ENCODE peak calls at places on chromosomes 7 and 10, in four cellular contexts. U is spleen, M is Kasumi-1, R is tibial nerve. D is an unnamed sample.

GRCh38 chr7:85600425-85600824 is 413.6 kb upstream of the SEMA3D start:
- DNase-seq in M (no peak), R (no peak), U (no peak), D (no peak)

GRCh38 chr7:2143450-2143849 is 89.3 kb downstream of the MAD1L1 start:
- DNase-seq in M (no peak), U (no peak), R (no peak), D (no peak)

GRCh38 chr10:86756511-86757109 is at the start of gene BMPR1A:
- DNase-seq in M (no peak), U (no peak), R (peak), D (no peak)

GRCh38 chr10:29648114-29648982 is 13.6 kb upstream of the SVIL start:
- DNase-seq in M (no peak), R (peak), U (no peak), D (no peak)

GRCh38 chr10:51075802-51076201 is 1.5 kb downstream of the PRKG1 start:
- DNase-seq in U (no peak), M (no peak), R (no peak), D (no peak)

GRCh38 chr10:31596765-31597164 is 277.7 kb downstream of the ZEB1 start:
- DNase-seq in M (no peak), R (no peak), U (no peak), D (no peak)

GRCh38 chr7:6619961-6620360 is 4.6 kb downstream of the ZNF853 start:
- DNase-seq in U (no peak), M (no peak), R (no peak), D (no peak)

GRCh38 chr7:92135100-92135429 is 788 bp upstream of the CYP51A1 start:
- DNase-seq in R (peak), U (no peak), M (peak), D (no peak)

GRCh38 chr10:97715259-97715874 is 1.8 kb downstream of the MARVELD1 start:
- DNase-seq in U (no peak), M (no peak), R (no peak), D (no peak)

GRCh38 chr7:7707756-7708310 is 10.6 kb downstream of the RPA3 start:
- DNase-seq in U (no peak), M (no peak), R (no peak), D (no peak)

GRCh38 chr10:84076540-84077195 is 62.6 kb upstream of the GHITM start:
- DNase-seq in R (no peak), U (no peak), M (peak), D (no peak)

GRCh38 chr7:134089446-134089845 is 37.7 kb upstream of the LRGUK start:
- DNase-seq in R (no peak), M (no peak), U (no peak), D (no peak)

GRCh38 chr7:131502810-131503545 is 53.5 kb downstream of the PODXL start:
- DNase-seq in U (no peak), M (peak), R (peak), D (no peak)

GRCh38 chr7:100900978-100901377 is 5.3 kb upstream of the ACHE start:
- DNase-seq in M (no peak), R (no peak), U (no peak), D (no peak)

GRCh38 chr7:99004216-99004615 is 125.9 kb downstream of the TRRAP start:
- DNase-seq in M (no peak), U (no peak), R (no peak), D (no peak)

GRCh38 chr10:132690821-132691610 is 94.9 kb downstream of the NKX6-2 start:
- DNase-seq in R (no peak), U (peak), M (no peak), D (peak)

GRCh38 chr10:83965473-83965872 is 173.8 kb upstream of the GHITM start:
- DNase-seq in M (no peak), U (no peak), R (no peak), D (no peak)

GRCh38 chr10:1121311-1121970 is 65.3 kb downstream of the WDR37 start:
- DNase-seq in M (no peak), U (no peak), R (no peak), D (no peak)

GRCh38 chr7:53022893-53023292 is 12.5 kb upstream of the POM121L12 start:
- DNase-seq in R (no peak), U (no peak), M (no peak), D (no peak)

GRCh38 chr10:116741391-116742351 is 695 bp downstream of the HSPA12A start:
- DNase-seq in M (no peak), U (no peak), R (no peak), D (peak)

GRCh38 chr10:46525824-46526681 is 30.4 kb downstream of the GPRIN2 start:
- DNase-seq in R (no peak), M (no peak), U (no peak), D (no peak)

GRCh38 chr7:44187636-44188416 is 1.4 kb downstream of the GCK start:
- DNase-seq in R (no peak), U (no peak), M (no peak), D (no peak)

GRCh38 chr7:156064921-156065386 is 252.7 kb upstream of the SHH start:
- DNase-seq in U (no peak), M (no peak), R (no peak), D (peak)

GRCh38 chr7:91557789-91558396 is 293.7 kb downstream of the FZD1 start:
- DNase-seq in U (no peak), M (no peak), R (peak), D (no peak)

GRCh38 chr7:141991144-141991543 is 4.5 kb upstream of the MGAM start:
- DNase-seq in M (peak), R (no peak), U (no peak), D (no peak)

GRCh38 chr7:80763704-80764103 is 125.3 kb downstream of the CD36 start:
- DNase-seq in U (no peak), M (no peak), R (no peak), D (no peak)

GRCh38 chr10:62496925-62497324 is 122.8 kb downstream of the ZNF365 start:
- DNase-seq in R (no peak), U (no peak), M (no peak), D (no peak)

GRCh38 chr7:150988230-150989226 is 2.3 kb upstream of the NOS3 start:
- DNase-seq in R (peak), U (peak), M (peak), D (no peak)

GRCh38 chr7:155896531-155897263 is 84.4 kb upstream of the SHH start:
- DNase-seq in U (peak), M (no peak), R (no peak), D (no peak)

GRCh38 chr7:45922810-45923209 is 1.7 kb upstream of the IGFBP3 start:
- DNase-seq in R (no peak), M (no peak), U (no peak), D (no peak)